ENCODE peak calls at places on chromosomes 4 and X, in seven cellular contexts. One of them, this sample, is unnamed.

GRCh38 chrX:37926700-37927099 is 79.3 kb upstream of the DYNLT3 start:
- DNase-seq in sciatic nerve: no peak
- DNase-seq in HL-60: no peak
- DNase-seq in mucosa of gallbladder: no peak
- DNase-seq in stimulated activated CD4-positive, alpha-beta T cell treated with anti-CD3 and anti-CD28 coated beads, Interleukin-15, amount 100 ng/mL, for 1 hour: no peak
- DNase-seq in A549: peak
- DNase-seq in lung microvascular endothelial cell: peak
- DNase-seq in this sample: peak

GRCh38 chrX:103722505-103722904 is 11.8 kb downstream of the TMEM31 start:
- DNase-seq in sciatic nerve: no peak
- DNase-seq in HL-60: no peak
- DNase-seq in mucosa of gallbladder: no peak
- DNase-seq in stimulated activated CD4-positive, alpha-beta T cell treated with anti-CD3 and anti-CD28 coated beads, Interleukin-15, amount 100 ng/mL, for 1 hour: no peak
- DNase-seq in A549: no peak
- DNase-seq in lung microvascular endothelial cell: no peak
- DNase-seq in this sample: peak

GRCh38 chr4:169664615-169665014 is 44.2 kb downstream of the CLCN3 start:
- DNase-seq in sciatic nerve: no peak
- DNase-seq in HL-60: no peak
- DNase-seq in mucosa of gallbladder: no peak
- DNase-seq in stimulated activated CD4-positive, alpha-beta T cell treated with anti-CD3 and anti-CD28 coated beads, Interleukin-15, amount 100 ng/mL, for 1 hour: no peak
- DNase-seq in A549: no peak
- DNase-seq in lung microvascular endothelial cell: no peak
- DNase-seq in this sample: no peak

GRCh38 chrX:119223784-119224183 is 12.3 kb upstream of the PGRMC1 start:
- DNase-seq in sciatic nerve: no peak
- DNase-seq in HL-60: no peak
- DNase-seq in mucosa of gallbladder: no peak
- DNase-seq in stimulated activated CD4-positive, alpha-beta T cell treated with anti-CD3 and anti-CD28 coated beads, Interleukin-15, amount 100 ng/mL, for 1 hour: no peak
- DNase-seq in A549: no peak
- DNase-seq in lung microvascular endothelial cell: no peak
- DNase-seq in this sample: no peak

GRCh38 chr4:29541757-29542156 is 1178.4 kb upstream of the PCDH7 start:
- DNase-seq in sciatic nerve: no peak
- DNase-seq in HL-60: no peak
- DNase-seq in mucosa of gallbladder: no peak
- DNase-seq in stimulated activated CD4-positive, alpha-beta T cell treated with anti-CD3 and anti-CD28 coated beads, Interleukin-15, amount 100 ng/mL, for 1 hour: no peak
- DNase-seq in A549: no peak
- DNase-seq in lung microvascular endothelial cell: no peak
- DNase-seq in this sample: no peak

GRCh38 chr4:95293014-95293413 is 255.8 kb downstream of the UNC5C start:
- DNase-seq in sciatic nerve: no peak
- DNase-seq in HL-60: no peak
- DNase-seq in mucosa of gallbladder: no peak
- DNase-seq in stimulated activated CD4-positive, alpha-beta T cell treated with anti-CD3 and anti-CD28 coated beads, Interleukin-15, amount 100 ng/mL, for 1 hour: no peak
- DNase-seq in A549: no peak
- DNase-seq in lung microvascular endothelial cell: no peak
- DNase-seq in this sample: no peak

GRCh38 chr4:138114434-138114833 is 127.7 kb downstream of the SLC7A11 start:
- DNase-seq in sciatic nerve: no peak
- DNase-seq in HL-60: no peak
- DNase-seq in mucosa of gallbladder: no peak
- DNase-seq in stimulated activated CD4-positive, alpha-beta T cell treated with anti-CD3 and anti-CD28 coated beads, Interleukin-15, amount 100 ng/mL, for 1 hour: no peak
- DNase-seq in A549: no peak
- DNase-seq in lung microvascular endothelial cell: peak
- DNase-seq in this sample: no peak

GRCh38 chr4:16642897-16643296 is 255.5 kb downstream of the LDB2 start:
- DNase-seq in sciatic nerve: no peak
- DNase-seq in HL-60: no peak
- DNase-seq in mucosa of gallbladder: no peak
- DNase-seq in stimulated activated CD4-positive, alpha-beta T cell treated with anti-CD3 and anti-CD28 coated beads, Interleukin-15, amount 100 ng/mL, for 1 hour: no peak
- DNase-seq in A549: no peak
- DNase-seq in lung microvascular endothelial cell: no peak
- DNase-seq in this sample: peak

GRCh38 chrX:92247076-92247475 is 467.9 kb downstream of the PCDH11X start:
- DNase-seq in sciatic nerve: no peak
- DNase-seq in HL-60: no peak
- DNase-seq in mucosa of gallbladder: no peak
- DNase-seq in stimulated activated CD4-positive, alpha-beta T cell treated with anti-CD3 and anti-CD28 coated beads, Interleukin-15, amount 100 ng/mL, for 1 hour: no peak
- DNase-seq in A549: no peak
- DNase-seq in lung microvascular endothelial cell: no peak
- DNase-seq in this sample: peak

GRCh38 chrX:8010105-8010504 is 82.9 kb upstream of the PNPLA4 start:
- DNase-seq in sciatic nerve: no peak
- DNase-seq in HL-60: no peak
- DNase-seq in mucosa of gallbladder: no peak
- DNase-seq in stimulated activated CD4-positive, alpha-beta T cell treated with anti-CD3 and anti-CD28 coated beads, Interleukin-15, amount 100 ng/mL, for 1 hour: no peak
- DNase-seq in A549: peak
- DNase-seq in lung microvascular endothelial cell: no peak
- DNase-seq in this sample: no peak

GRCh38 chrX:116240446-116240845 is 69.9 kb downstream of the AGTR2 start:
- DNase-seq in sciatic nerve: no peak
- DNase-seq in HL-60: no peak
- DNase-seq in mucosa of gallbladder: peak
- DNase-seq in stimulated activated CD4-positive, alpha-beta T cell treated with anti-CD3 and anti-CD28 coated beads, Interleukin-15, amount 100 ng/mL, for 1 hour: no peak
- DNase-seq in A549: peak
- DNase-seq in lung microvascular endothelial cell: no peak
- DNase-seq in this sample: peak

GRCh38 chr4:185936650-185937376 is 124.8 kb upstream of the SORBS2 start:
- DNase-seq in sciatic nerve: no peak
- DNase-seq in HL-60: no peak
- DNase-seq in mucosa of gallbladder: no peak
- DNase-seq in stimulated activated CD4-positive, alpha-beta T cell treated with anti-CD3 and anti-CD28 coated beads, Interleukin-15, amount 100 ng/mL, for 1 hour: no peak
- DNase-seq in A549: no peak
- DNase-seq in lung microvascular endothelial cell: no peak
- DNase-seq in this sample: no peak

GRCh38 chr4:121155893-121156292 is 8.2 kb downstream of the TNIP3 start:
- DNase-seq in sciatic nerve: no peak
- DNase-seq in HL-60: no peak
- DNase-seq in mucosa of gallbladder: no peak
- DNase-seq in stimulated activated CD4-positive, alpha-beta T cell treated with anti-CD3 and anti-CD28 coated beads, Interleukin-15, amount 100 ng/mL, for 1 hour: no peak
- DNase-seq in A549: peak
- DNase-seq in lung microvascular endothelial cell: peak
- DNase-seq in this sample: peak

GRCh38 chr4:151099976-151100417 is 569 bp downstream of the RPS3A start:
- DNase-seq in sciatic nerve: no peak
- DNase-seq in HL-60: no peak
- DNase-seq in mucosa of gallbladder: no peak
- DNase-seq in stimulated activated CD4-positive, alpha-beta T cell treated with anti-CD3 and anti-CD28 coated beads, Interleukin-15, amount 100 ng/mL, for 1 hour: no peak
- DNase-seq in A549: no peak
- DNase-seq in lung microvascular endothelial cell: peak
- DNase-seq in this sample: peak

GRCh38 chr4:172950990-172951389 is 217.6 kb upstream of the GALNT7 start:
- DNase-seq in sciatic nerve: no peak
- DNase-seq in HL-60: no peak
- DNase-seq in mucosa of gallbladder: no peak
- DNase-seq in stimulated activated CD4-positive, alpha-beta T cell treated with anti-CD3 and anti-CD28 coated beads, Interleukin-15, amount 100 ng/mL, for 1 hour: no peak
- DNase-seq in A549: no peak
- DNase-seq in lung microvascular endothelial cell: no peak
- DNase-seq in this sample: no peak

GRCh38 chrX:152632445-152633097 is 5.1 kb upstream of the GABRQ start:
- DNase-seq in sciatic nerve: peak
- DNase-seq in HL-60: peak
- DNase-seq in mucosa of gallbladder: peak
- DNase-seq in stimulated activated CD4-positive, alpha-beta T cell treated with anti-CD3 and anti-CD28 coated beads, Interleukin-15, amount 100 ng/mL, for 1 hour: peak
- DNase-seq in A549: peak
- DNase-seq in lung microvascular endothelial cell: peak
- DNase-seq in this sample: peak

GRCh38 chr4:101944649-101945048 is 154.1 kb downstream of the BANK1 start:
- DNase-seq in sciatic nerve: no peak
- DNase-seq in HL-60: no peak
- DNase-seq in mucosa of gallbladder: no peak
- DNase-seq in stimulated activated CD4-positive, alpha-beta T cell treated with anti-CD3 and anti-CD28 coated beads, Interleukin-15, amount 100 ng/mL, for 1 hour: no peak
- DNase-seq in A549: no peak
- DNase-seq in lung microvascular endothelial cell: no peak
- DNase-seq in this sample: no peak

GRCh38 chr4:48254381-48255072 is 15.1 kb downstream of the TEC start:
- DNase-seq in sciatic nerve: no peak
- DNase-seq in HL-60: no peak
- DNase-seq in mucosa of gallbladder: peak
- DNase-seq in stimulated activated CD4-positive, alpha-beta T cell treated with anti-CD3 and anti-CD28 coated beads, Interleukin-15, amount 100 ng/mL, for 1 hour: no peak
- DNase-seq in A549: no peak
- DNase-seq in lung microvascular endothelial cell: peak
- DNase-seq in this sample: peak

GRCh38 chrX:100695991-100696390 is 35.9 kb downstream of the SYTL4 start:
- DNase-seq in sciatic nerve: no peak
- DNase-seq in HL-60: no peak
- DNase-seq in mucosa of gallbladder: no peak
- DNase-seq in stimulated activated CD4-positive, alpha-beta T cell treated with anti-CD3 and anti-CD28 coated beads, Interleukin-15, amount 100 ng/mL, for 1 hour: no peak
- DNase-seq in A549: peak
- DNase-seq in lung microvascular endothelial cell: no peak
- DNase-seq in this sample: no peak

GRCh38 chr4:132097046-132097445 is 1052.0 kb upstream of the PCDH10 start:
- DNase-seq in sciatic nerve: no peak
- DNase-seq in HL-60: no peak
- DNase-seq in mucosa of gallbladder: no peak
- DNase-seq in stimulated activated CD4-positive, alpha-beta T cell treated with anti-CD3 and anti-CD28 coated beads, Interleukin-15, amount 100 ng/mL, for 1 hour: no peak
- DNase-seq in A549: no peak
- DNase-seq in lung microvascular endothelial cell: no peak
- DNase-seq in this sample: no peak

GRCh38 chr4:19729873-19730735 is 521.6 kb upstream of the SLIT2 start:
- DNase-seq in sciatic nerve: no peak
- DNase-seq in HL-60: peak
- DNase-seq in mucosa of gallbladder: no peak
- DNase-seq in stimulated activated CD4-positive, alpha-beta T cell treated with anti-CD3 and anti-CD28 coated beads, Interleukin-15, amount 100 ng/mL, for 1 hour: no peak
- DNase-seq in A549: no peak
- DNase-seq in lung microvascular endothelial cell: no peak
- DNase-seq in this sample: no peak